ENCODE peak calls at places on chromosomes 6 and 20, in four cellular contexts. J is effector memory CD4-positive, alpha-beta T cell; Q is epithelial cell of prostate; O is osteocyte. T is an unnamed sample.

GRCh38 chr20:43906505-43907034 is 8.1 kb upstream of the TOX2 start:
- DNase-seq in Q (no peak), O (peak), J (no peak), T (no peak)

GRCh38 chr6:42099340-42100028 is 42.9 kb downstream of the C6orf132 start:
- DNase-seq in Q (peak), O (no peak), J (no peak), T (no peak)

GRCh38 chr6:108621117-108621516 is 60.4 kb downstream of the FOXO3 start:
- DNase-seq in J (no peak), O (no peak), Q (peak), T (no peak)

GRCh38 chr20:41029150-41029872 is 689 bp downstream of the TOP1 start:
- DNase-seq in Q (no peak), J (no peak), O (no peak), T (peak)

GRCh38 chr6:292506-293184 is 358 bp downstream of the DUSP22 start:
- DNase-seq in J (peak), O (no peak), Q (no peak), T (peak)

GRCh38 chr6:149847943-149848267 is 16.3 kb downstream of the LRP11 start:
- DNase-seq in J (no peak), Q (no peak), O (no peak), T (no peak)

GRCh38 chr6:138203315-138203714 is 15.0 kb downstream of the PBOV1 start:
- DNase-seq in J (no peak), Q (no peak), O (no peak), T (no peak)

GRCh38 chr20:32877507-32877906 is 18.8 kb downstream of the EFCAB8 start:
- DNase-seq in Q (no peak), J (no peak), O (no peak), T (no peak)

GRCh38 chr6:134692008-134692407 is 257.9 kb downstream of the ALDH8A1 start:
- DNase-seq in J (no peak), Q (no peak), O (no peak), T (no peak)

GRCh38 chr20:58235010-58235409 is 6.6 kb upstream of the ANKRD60 start:
- DNase-seq in O (peak), J (no peak), Q (no peak), T (no peak)

GRCh38 chr6:15752820-15753219 is 90.0 kb upstream of the DTNBP1 start:
- DNase-seq in O (no peak), J (no peak), Q (no peak), T (peak)

GRCh38 chr6:22222469-22222868 is 74.4 kb downstream of the PRL start:
- DNase-seq in J (no peak), O (no peak), Q (no peak), T (no peak)

GRCh38 chr6:151475653-151476523 is 17.9 kb upstream of the CCDC170 start:
- DNase-seq in Q (no peak), O (no peak), J (no peak), T (peak)

GRCh38 chr6:18160921-18161320 is 5.7 kb downstream of the KDM1B start:
- DNase-seq in J (no peak), O (no peak), Q (no peak), T (no peak)

GRCh38 chr6:113647158-113647889 is 209.8 kb upstream of the MARCKS start:
- DNase-seq in J (no peak), O (no peak), Q (no peak), T (no peak)

GRCh38 chr6:17877196-17877889 is 110.1 kb downstream of the KIF13A start:
- DNase-seq in O (no peak), Q (no peak), J (no peak), T (no peak)

GRCh38 chr20:40960101-40960500 is 68.5 kb upstream of the TOP1 start:
- DNase-seq in O (peak), Q (no peak), J (no peak), T (no peak)

GRCh38 chr6:126539022-126539421 is 199.1 kb downstream of the CENPW start:
- DNase-seq in Q (peak), J (no peak), O (no peak), T (no peak)

GRCh38 chr6:111176763-111177099 is 89.4 kb downstream of the SLC16A10 start:
- DNase-seq in J (no peak), Q (no peak), O (no peak), T (no peak)

GRCh38 chr6:78243519-78243918 is 590.7 kb downstream of the MEI4 start:
- DNase-seq in J (no peak), O (no peak), Q (no peak), T (no peak)

GRCh38 chr20:61720348-61720696 is 345.4 kb downstream of the TAF4 start:
- DNase-seq in J (no peak), O (no peak), Q (no peak), T (no peak)

GRCh38 chr6:163955131-163955530 is 540.6 kb downstream of the QKI start:
- DNase-seq in Q (no peak), J (no peak), O (no peak), T (no peak)

GRCh38 chr6:139567095-139567494 is 192.6 kb upstream of the CITED2 start:
- DNase-seq in J (no peak), O (no peak), Q (no peak), T (no peak)

GRCh38 chr6:169976301-169977081 is 225.1 kb downstream of the ERMARD start:
- DNase-seq in O (no peak), J (no peak), Q (peak), T (no peak)